ENCODE peak calls at places on chromosomes 13 and 19, in eight cellular contexts. G is fibroblast of pulmonary artery, P is astrocyte of the cerebellum, K is left ventricle myocardium inferior, Z is astrocyte of the spinal cord, F is mammary epithelial cell, I is AG04449, O is NB4. Y is an unnamed sample.

GRCh38 chr13:38662362-38662761 is 24.5 kb upstream of the FREM2 start:
- DNase-seq in I (no peak), Z (peak), O (no peak), F (peak), G (peak), P (peak), K (no peak), Y (no peak)

GRCh38 chr19:29576761-29577661 is 29.1 kb upstream of the POP4 start:
- DNase-seq in I (no peak), K (no peak), F (peak), G (peak), O (peak), P (no peak), Z (no peak), Y (no peak)

GRCh38 chr13:66778461-66778860 is 451.7 kb downstream of the PCDH9 start:
- DNase-seq in Z (no peak), K (no peak), G (peak), P (no peak), O (peak), I (no peak), F (no peak), Y (no peak)

GRCh38 chr19:16891696-16892382 is 3.0 kb downstream of the F2RL3 start:
- DNase-seq in Z (no peak), P (no peak), O (no peak), K (no peak), F (no peak), G (no peak), I (no peak), Y (no peak)

GRCh38 chr19:32603961-32604360 is 23.0 kb downstream of the PDCD5 start:
- DNase-seq in Z (no peak), G (no peak), P (no peak), K (no peak), I (no peak), O (no peak), F (no peak), Y (no peak)

GRCh38 chr13:102402292-102402691 is 444 bp upstream of the FGF14 start:
- DNase-seq in I (no peak), F (no peak), G (peak), K (peak), Z (peak), O (no peak), P (no peak), Y (peak)

GRCh38 chr19:15126511-15126910 is 19.3 kb downstream of the SYDE1 start:
- DNase-seq in I (no peak), P (no peak), K (no peak), G (no peak), F (no peak), O (no peak), Z (no peak), Y (no peak)

GRCh38 chr19:1408300-1409203 is 1.2 kb downstream of the DAZAP1 start:
- DNase-seq in O (peak), F (peak), P (no peak), Z (peak), K (peak), G (peak), I (no peak), Y (no peak)

GRCh38 chr19:35511337-35511736 is 2.1 kb downstream of the DMKN start:
- DNase-seq in F (no peak), O (no peak), K (no peak), P (no peak), G (no peak), Z (no peak), I (no peak), Y (no peak)

GRCh38 chr13:50463662-50464061 is 379.8 kb downstream of the DLEU7 start:
- DNase-seq in P (no peak), K (no peak), G (no peak), Z (no peak), I (no peak), F (no peak), O (no peak), Y (no peak)

GRCh38 chr13:73368608-73369007 is 309.8 kb downstream of the KLF5 start:
- DNase-seq in I (no peak), G (no peak), O (no peak), P (no peak), K (no peak), Z (no peak), F (peak), Y (no peak)

GRCh38 chr19:39093761-39094160 is 9.6 kb downstream of the ACP7 start:
- DNase-seq in Z (peak), G (peak), I (peak), O (peak), K (no peak), F (peak), P (no peak), Y (no peak)

GRCh38 chr13:60453490-60453889 is 56.5 kb downstream of the TDRD3 start:
- DNase-seq in F (no peak), G (no peak), P (no peak), Z (peak), K (no peak), I (no peak), O (no peak), Y (no peak)

GRCh38 chr13:23921451-23921888 is 24.2 kb upstream of the C1QTNF9B start:
- DNase-seq in I (no peak), O (peak), F (peak), P (peak), Z (peak), K (no peak), G (peak), Y (peak)

GRCh38 chr13:113837554-113838355 is 26.1 kb downstream of the GAS6 start:
- DNase-seq in F (peak), G (peak), O (peak), K (peak), P (peak), Z (peak), I (peak), Y (peak)

GRCh38 chr13:87677334-87678234 is 6.4 kb downstream of the SLITRK5 start:
- DNase-seq in P (no peak), K (no peak), O (no peak), G (no peak), F (no peak), I (no peak), Z (peak), Y (no peak)

GRCh38 chr19:29639086-29639485 is 26.2 kb upstream of the PLEKHF1 start:
- DNase-seq in I (no peak), F (no peak), P (no peak), Z (no peak), K (no peak), G (no peak), O (no peak), Y (no peak)

GRCh38 chr13:42056146-42056545 is 7.7 kb downstream of the DGKH start:
- DNase-seq in K (no peak), O (no peak), P (no peak), G (no peak), I (no peak), F (no peak), Z (no peak), Y (no peak)

GRCh38 chr13:28349901-28350654 is 144.8 kb downstream of the FLT1 start:
- DNase-seq in G (no peak), K (no peak), I (no peak), F (no peak), P (no peak), Z (no peak), O (no peak), Y (no peak)

GRCh38 chr19:35498984-35499383 is 8.7 kb upstream of the KRTDAP start:
- DNase-seq in K (no peak), I (no peak), Z (no peak), P (no peak), O (no peak), F (no peak), G (no peak), Y (no peak)

GRCh38 chr13:66618702-66619101 is 611.4 kb downstream of the PCDH9 start:
- DNase-seq in Z (peak), G (peak), I (peak), O (peak), F (peak), K (no peak), P (peak), Y (peak)

GRCh38 chr19:17282488-17283256 is 971 bp downstream of the ANKLE1 start:
- DNase-seq in P (peak), Z (peak), K (peak), F (peak), I (no peak), G (peak), O (peak), Y (no peak)

GRCh38 chr19:40687525-40688016 is 2.9 kb downstream of the NUMBL start:
- DNase-seq in K (peak), P (no peak), I (no peak), F (no peak), G (peak), Z (peak), O (no peak), Y (no peak)

GRCh38 chr19:45607071-45608029 is 5.3 kb upstream of the GPR4 start:
- DNase-seq in G (peak), I (no peak), Z (peak), F (peak), O (peak), K (peak), P (peak), Y (peak)

GRCh38 chr13:57632276-57633140 is 964 bp downstream of the PCDH17 start:
- DNase-seq in F (no peak), K (no peak), P (no peak), Z (peak), I (no peak), G (peak), O (no peak), Y (no peak)

GRCh38 chr13:112447761-112448603 is 71.8 kb downstream of the SPACA7 start:
- DNase-seq in G (no peak), I (no peak), K (no peak), O (no peak), F (no peak), Z (no peak), P (no peak), Y (no peak)

GRCh38 chr13:59834801-59835200 is 328.9 kb downstream of the DIAPH3 start:
- DNase-seq in Z (peak), O (no peak), K (no peak), P (peak), G (peak), F (peak), I (peak), Y (no peak)

GRCh38 chr13:50845211-50845610 is 1.7 kb upstream of the DLEU7 start:
- DNase-seq in P (peak), K (no peak), Z (peak), O (peak), F (no peak), G (no peak), I (no peak), Y (peak)

GRCh38 chr19:47239610-47240296 is 8.8 kb upstream of the BBC3 start:
- DNase-seq in G (peak), F (peak), O (peak), P (no peak), K (peak), Z (peak), I (no peak), Y (no peak)

GRCh38 chr19:58317481-58318072 is 9.2 kb upstream of the ZSCAN22 start:
- DNase-seq in K (no peak), O (peak), I (no peak), G (peak), F (no peak), Z (peak), P (peak), Y (no peak)

GRCh38 chr13:52846567-52847321 is 1.7 kb downstream of the PCDH8 start:
- DNase-seq in P (no peak), O (no peak), F (peak), K (peak), Z (no peak), G (peak), I (no peak), Y (no peak)

GRCh38 chr13:62387642-62388041 is 972.0 kb upstream of the PCDH20 start:
- DNase-seq in F (no peak), P (no peak), Z (peak), O (no peak), I (no peak), G (peak), K (no peak), Y (no peak)

GRCh38 chr13:33154911-33155310 is 130.6 kb downstream of the STARD13 start:
- DNase-seq in K (no peak), F (no peak), O (no peak), I (no peak), Z (no peak), P (no peak), G (no peak), Y (no peak)

GRCh38 chr13:33150662-33151061 is 134.4 kb downstream of the KL start:
- DNase-seq in K (no peak), P (no peak), F (no peak), G (no peak), O (no peak), Z (no peak), I (no peak), Y (no peak)

GRCh38 chr13:33150146-33150545 is 133.9 kb downstream of the KL start:
- DNase-seq in K (no peak), Z (peak), P (peak), G (peak), I (no peak), O (no peak), F (no peak), Y (no peak)

GRCh38 chr13:33152389-33152788 is 133.2 kb downstream of the STARD13 start:
- DNase-seq in P (no peak), O (no peak), G (no peak), Z (no peak), I (no peak), K (no peak), F (no peak), Y (no peak)

GRCh38 chr13:33153421-33154381 is 131.9 kb downstream of the STARD13 start:
- DNase-seq in Z (peak), G (peak), I (no peak), K (peak), P (peak), O (no peak), F (no peak), Y (no peak)
- TF ChIP-seq CTCF in Z (peak), G (peak), I (no peak), K (no peak), P (no peak), O (no peak), F (no peak), Y (no peak)

DNA sequence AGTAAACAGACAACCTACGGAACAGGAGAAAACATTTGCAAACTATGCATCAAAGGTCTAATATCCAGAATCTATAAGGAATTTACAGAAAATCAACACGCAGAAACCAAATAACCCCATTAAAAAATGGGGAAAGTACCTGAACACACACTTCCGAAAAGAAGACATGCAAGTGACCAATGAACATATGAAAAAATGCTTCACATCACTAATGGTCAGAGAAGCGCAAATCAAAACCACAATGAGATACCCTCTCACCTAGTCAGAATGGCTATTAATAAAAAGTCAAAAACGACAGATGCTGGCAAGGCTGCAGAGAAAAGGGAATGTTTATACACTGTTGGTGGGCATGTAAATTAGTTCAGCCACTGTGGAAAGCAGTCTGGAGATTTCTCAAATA is 29.5 kb downstream of the SLC25A15 start:
- DNase-seq in P (no peak), I (no peak), Z (no peak), O (no peak), F (no peak), K (no peak), G (no peak), Y (no peak)
- TF ChIP-seq CTCF in P (no peak), I (no peak), Z (no peak), O (no peak), F (no peak), K (no peak), G (no peak), Y (no peak)

GRCh38 chr13:105984236-105984635 is 551.2 kb downstream of the EFNB2 start:
- DNase-seq in I (no peak), Z (no peak), F (peak), G (no peak), O (no peak), K (no peak), P (no peak), Y (no peak)

GRCh38 chr13:105979586-105979985 is 555.9 kb downstream of the EFNB2 start:
- DNase-seq in K (no peak), O (no peak), F (peak), Z (no peak), I (no peak), P (no peak), G (peak), Y (no peak)

GRCh38 chr13:105979131-105979530 is 556.3 kb downstream of the EFNB2 start:
- DNase-seq in I (no peak), Z (no peak), O (no peak), F (peak), G (no peak), K (no peak), P (no peak), Y (no peak)

GRCh38 chr13:105982219-105982618 is 553.2 kb downstream of the EFNB2 start:
- DNase-seq in F (no peak), O (peak), K (no peak), P (no peak), Z (no peak), I (no peak), G (no peak), Y (no peak)
- TF ChIP-seq CTCF in F (no peak), O (no peak), K (no peak), P (no peak), Z (no peak), I (no peak), G (no peak), Y (no peak)

DNA sequence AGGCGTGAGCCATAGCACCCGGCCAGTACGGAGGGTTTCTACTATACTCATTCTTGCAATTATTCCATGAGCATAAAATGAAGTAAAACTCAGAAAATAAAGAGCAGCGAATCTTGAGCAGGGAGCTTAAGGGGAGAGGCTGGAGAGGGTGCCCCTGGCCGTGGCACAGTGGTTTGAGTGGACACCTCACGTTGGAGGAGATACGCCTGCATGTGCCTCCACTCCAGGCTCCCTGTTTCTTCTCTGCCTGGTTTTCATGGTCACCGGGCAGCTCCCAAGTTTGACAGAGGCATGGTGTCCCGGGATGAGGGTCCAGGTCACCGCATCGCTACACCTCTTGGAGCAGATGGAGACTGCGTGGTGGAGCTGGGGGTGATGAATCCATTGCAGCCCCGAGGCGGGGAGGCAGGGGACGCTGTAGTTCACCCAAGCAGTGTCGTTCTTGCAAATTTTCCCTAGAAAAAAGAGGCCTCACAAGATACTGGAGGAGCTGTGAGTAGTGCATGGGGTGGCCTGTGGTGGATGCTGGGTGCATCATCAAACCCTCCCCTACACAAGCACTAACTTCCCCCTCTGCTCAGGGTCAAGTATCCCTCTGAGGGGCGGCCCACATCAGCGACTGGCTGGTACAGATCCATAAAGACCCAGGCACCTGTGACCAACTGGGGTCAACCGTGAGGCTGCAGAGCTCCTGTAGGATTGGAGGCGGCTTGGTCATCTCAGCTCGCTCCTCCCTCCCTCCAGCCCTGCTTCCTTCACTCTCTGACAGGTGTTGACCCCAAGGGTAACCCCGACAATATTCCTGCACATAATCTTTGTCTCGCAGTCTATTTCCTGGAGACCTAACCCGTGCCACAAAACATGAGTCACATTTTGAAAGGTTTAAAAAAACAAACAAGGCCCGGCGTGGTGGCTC is 3.6 kb upstream of the MIER2 start:
- DNase-seq in Z (no peak), F (no peak), O (no peak), G (peak), P (no peak), I (no peak), K (no peak), Y (no peak)
- TF ChIP-seq CTCF in Z (no peak), F (no peak), O (no peak), G (no peak), P (no peak), I (no peak), K (no peak), Y (peak)

GRCh38 chr19:3198901-3199700 is 13.4 kb downstream of the NCLN start:
- DNase-seq in P (no peak), K (no peak), Z (no peak), G (no peak), O (no peak), I (no peak), F (no peak), Y (no peak)
- TF ChIP-seq CTCF in P (no peak), K (no peak), Z (no peak), G (no peak), O (no peak), I (no peak), F (no peak), Y (no peak)

GRCh38 chr19:11384778-11385129 is 640 bp upstream of the EPOR start:
- DNase-seq in P (no peak), G (no peak), O (no peak), K (no peak), I (no peak), F (no peak), Z (no peak), Y (no peak)

GRCh38 chr19:11383706-11384048 is 437 bp downstream of the EPOR start:
- DNase-seq in P (no peak), F (no peak), O (no peak), K (no peak), Z (no peak), G (no peak), I (no peak), Y (no peak)

GRCh38 chr19:11381535-11382369 is 2.4 kb downstream of the EPOR start:
- DNase-seq in F (peak), G (peak), O (peak), P (no peak), I (no peak), K (peak), Z (peak), Y (no peak)

GRCh38 chr19:11380653-11381534 is 3.2 kb downstream of the EPOR start:
- DNase-seq in F (peak), O (peak), I (peak), G (peak), P (peak), Z (peak), K (peak), Y (peak)

DNA sequence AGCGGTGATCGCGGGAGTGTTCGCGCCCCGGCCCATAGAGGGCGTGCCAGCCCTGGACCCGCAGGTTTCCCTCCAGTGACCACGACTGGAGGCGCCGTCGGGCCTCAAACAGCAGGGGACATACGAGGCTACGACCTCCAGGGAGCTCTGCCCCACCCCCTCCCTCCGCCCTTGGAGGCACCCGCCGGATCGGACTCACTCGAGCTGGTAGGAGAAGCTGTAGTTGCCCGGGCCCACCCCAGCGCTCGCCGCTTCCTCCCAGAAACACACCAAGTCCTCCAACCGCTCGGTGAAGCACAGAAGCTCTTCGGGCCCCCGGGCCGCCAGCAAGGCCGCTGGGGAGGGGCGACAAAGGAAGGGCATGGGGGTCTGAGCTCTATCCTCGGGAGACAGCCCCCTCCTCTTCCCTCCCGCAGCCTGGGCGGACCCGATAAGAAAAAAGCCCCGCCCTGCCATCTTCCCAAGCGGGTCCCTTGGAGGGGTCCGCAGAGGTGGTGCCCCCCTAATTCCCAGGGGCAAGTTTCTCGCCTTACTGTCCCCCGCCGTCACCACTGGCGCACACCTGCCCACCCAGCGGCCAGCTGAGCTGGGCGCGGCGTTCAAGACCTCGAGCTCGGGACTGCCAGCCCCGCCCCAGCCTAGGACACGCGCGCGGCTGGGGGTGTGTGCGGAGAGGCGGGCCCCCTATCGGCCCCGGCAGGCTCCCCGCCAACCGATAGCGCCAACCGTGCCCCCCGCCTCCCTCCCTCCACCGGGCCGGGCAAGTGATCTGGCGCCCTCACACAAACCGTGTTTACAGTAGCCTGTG is 1.0 kb downstream of the EPOR start:
- DNase-seq in F (no peak), I (no peak), Z (no peak), K (peak), O (peak), P (no peak), G (peak), Y (no peak)
- TF ChIP-seq CTCF in F (peak), I (peak), Z (peak), K (peak), O (peak), P (peak), G (peak), Y (peak)

GRCh38 chr13:21673592-21674270 is 2.9 kb downstream of the FGF9 start:
- DNase-seq in Z (no peak), K (peak), P (no peak), I (no peak), F (peak), O (peak), G (peak), Y (no peak)
- TF ChIP-seq CTCF in Z (no peak), K (peak), P (no peak), I (no peak), F (no peak), O (no peak), G (no peak), Y (no peak)

Y was measured in retinal pigment epithelial cell.